ENCODE peak calls at places on chromosomes 2 and 18, in nine cellular contexts. F is K562, N is heart left ventricle, A is breast epithelium, W is endothelial cell of umbilical vein, P is A549, D is H54, S is right lobe of liver, B is body of pancreas. Y is an unnamed sample.
A peak's percentile ranks its signal among the peaks of the same experiment; 100 is the strongest.

GRCh38 chr2:38750011-38750792 is 959 bp downstream of the SRSF7 start:
- DNase-seq in D (peak; percentile 26), F (peak; percentile 61), B (peak; percentile 59), S (peak; percentile 72), N (peak; percentile 72), A (peak; percentile 57), W (peak; percentile 40), P (no peak), Y (peak; percentile 77)

GRCh38 chr18:32975166-32975441 is 202.3 kb upstream of the KLHL14 start:
- DNase-seq in B (no peak), F (no peak), W (no peak), D (no peak), A (no peak), S (no peak), N (no peak), P (no peak), Y (no peak)

GRCh38 chr18:54812885-54813284 is 15.4 kb upstream of the RAB27B start:
- DNase-seq in S (no peak), N (no peak), W (no peak), F (no peak), P (no peak), A (no peak), D (no peak), B (no peak), Y (no peak)

GRCh38 chr18:37247499-37248161 is 318.0 kb downstream of the CELF4 start:
- DNase-seq in S (peak; percentile 28), W (no peak), B (no peak), P (no peak), N (no peak), D (no peak), A (no peak), F (no peak), Y (no peak)

GRCh38 chr18:55497825-55498403 is 90.1 kb downstream of the TCF4 start:
- DNase-seq in S (no peak), N (no peak), P (no peak), F (no peak), B (no peak), W (no peak), A (no peak), D (no peak), Y (no peak)

GRCh38 chr2:30034052-30034775 is 112.6 kb upstream of the YPEL5 start:
- DNase-seq in B (no peak), N (no peak), F (no peak), S (no peak), P (no peak), W (no peak), A (no peak), D (no peak), Y (no peak)

GRCh38 chr2:42216712-42217111 is 47.6 kb downstream of the EML4 start:
- DNase-seq in N (no peak), P (no peak), A (no peak), S (no peak), F (no peak), W (no peak), D (no peak), B (no peak), Y (no peak)

GRCh38 chr18:9221661-9222060 is 85.1 kb downstream of the ANKRD12 start:
- DNase-seq in D (no peak), N (no peak), F (no peak), B (no peak), P (no peak), S (no peak), W (no peak), A (no peak), Y (no peak)

GRCh38 chr2:188292446-188293239 is 969 bp downstream of the GULP1 start:
- DNase-seq in D (peak; percentile 26), S (peak; percentile 58), F (peak; percentile 39), P (peak; percentile 30), A (peak; percentile 59), W (peak; percentile 91), N (peak; percentile 58), B (peak; percentile 87), Y (peak; percentile 77)

GRCh38 chr2:235990344-235990743 is 177.8 kb downstream of the GBX2 start:
- DNase-seq in W (no peak), F (no peak), N (peak; percentile 54), P (no peak), B (no peak), A (no peak), D (no peak), S (peak; percentile 81), Y (no peak)

GRCh38 chr2:65064728-65065552 is 8.7 kb downstream of the CEP68 start:
- DNase-seq in A (no peak), F (peak; percentile 58), N (peak; percentile 54), W (peak; percentile 93), S (no peak), D (peak; percentile 49), B (peak; percentile 84), P (peak; percentile 52), Y (peak; percentile 57)

GRCh38 chr2:99648115-99648850 is 158.5 kb upstream of the REV1 start:
- DNase-seq in S (no peak), D (no peak), W (no peak), N (no peak), F (no peak), P (no peak), B (no peak), A (no peak), Y (no peak)

GRCh38 chr2:25173719-25174118 is 5.3 kb upstream of the POMC start:
- DNase-seq in B (no peak), N (no peak), D (no peak), W (no peak), A (no peak), P (no peak), F (no peak), S (no peak), Y (no peak)

GRCh38 chr2:73291093-73291460 is 2.3 kb downstream of the EGR4 start:
- DNase-seq in P (peak; percentile 41), W (peak; percentile 55), A (no peak), B (peak; percentile 29), S (peak; percentile 62), N (peak; percentile 40), D (no peak), F (peak; percentile 58), Y (no peak)

GRCh38 chr2:151162185-151162584 is 99.5 kb downstream of the RBM43 start:
- DNase-seq in A (no peak), F (no peak), D (no peak), P (no peak), B (no peak), S (no peak), N (no peak), W (peak; percentile 28), Y (no peak)

GRCh38 chr2:223042704-223043118 is 9.3 kb upstream of the KCNE4 start:
- DNase-seq in D (no peak), W (no peak), N (no peak), F (no peak), B (no peak), S (no peak), A (no peak), P (no peak), Y (no peak)

GRCh38 chr2:197255550-197255949 is 55.0 kb downstream of the ANKRD44 start:
- DNase-seq in W (no peak), D (no peak), S (peak; percentile 82), B (peak; percentile 62), P (no peak), F (no peak), A (no peak), N (peak; percentile 63), Y (no peak)
- TF ChIP-seq POLR2A in W (no peak), D (no peak), S (no peak), B (no peak), P (no peak), F (no peak), A (no peak), N (no peak), Y (no peak)

DNA sequence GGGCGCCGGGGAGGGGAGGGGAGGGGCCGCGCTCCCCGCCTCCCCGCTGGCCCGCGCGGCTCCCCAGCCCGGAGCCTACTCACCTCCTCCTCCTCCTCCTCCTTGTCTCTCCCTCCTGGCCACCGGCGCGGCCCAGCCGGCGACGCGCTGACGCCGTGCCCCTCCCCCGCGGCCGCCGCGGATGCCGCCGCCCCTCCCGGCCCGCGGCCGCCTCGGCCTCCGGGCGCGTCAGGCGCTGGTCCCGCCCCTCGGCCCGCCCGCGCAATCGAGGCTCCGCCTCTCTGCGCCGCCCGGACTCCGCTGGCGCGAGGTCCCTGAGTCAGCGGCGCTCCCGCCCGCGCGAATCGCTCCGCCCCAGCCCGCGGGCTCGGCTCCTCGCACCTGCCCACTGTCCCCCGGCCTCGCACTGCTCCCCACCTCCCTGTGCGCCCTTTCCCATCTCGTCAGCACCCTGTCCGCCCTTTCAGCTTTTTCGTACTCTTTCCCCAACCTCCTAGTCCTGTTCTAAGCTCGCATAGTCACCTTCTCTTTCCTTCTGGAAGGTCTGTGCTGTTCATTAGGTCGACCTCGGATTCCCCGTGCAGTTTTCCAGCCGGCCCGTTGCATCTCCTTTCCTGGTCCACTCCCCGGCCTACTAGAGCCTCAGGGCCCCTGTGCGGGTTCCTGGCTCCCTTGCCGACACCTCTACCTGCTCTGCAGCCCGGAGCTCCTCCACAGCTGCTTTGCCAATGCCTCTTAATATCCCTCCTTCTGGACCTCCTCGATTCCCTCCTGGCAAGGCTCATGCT is 187.4 kb downstream of the ZEB2 start:
- DNase-seq in N (peak; percentile 87), D (peak; percentile 76), F (peak; percentile 93), B (peak; percentile 87), W (peak; percentile 88), P (peak; percentile 48), A (peak; percentile 74), S (peak; percentile 92), Y (peak; percentile 93)
- TF ChIP-seq POLR2A in N (peak; percentile 63), D (no peak), F (peak; percentile 85), B (peak; percentile 87), W (peak; percentile 79), P (peak; percentile 63), A (no peak), S (peak; percentile 62), Y (peak; percentile 51)

DNA sequence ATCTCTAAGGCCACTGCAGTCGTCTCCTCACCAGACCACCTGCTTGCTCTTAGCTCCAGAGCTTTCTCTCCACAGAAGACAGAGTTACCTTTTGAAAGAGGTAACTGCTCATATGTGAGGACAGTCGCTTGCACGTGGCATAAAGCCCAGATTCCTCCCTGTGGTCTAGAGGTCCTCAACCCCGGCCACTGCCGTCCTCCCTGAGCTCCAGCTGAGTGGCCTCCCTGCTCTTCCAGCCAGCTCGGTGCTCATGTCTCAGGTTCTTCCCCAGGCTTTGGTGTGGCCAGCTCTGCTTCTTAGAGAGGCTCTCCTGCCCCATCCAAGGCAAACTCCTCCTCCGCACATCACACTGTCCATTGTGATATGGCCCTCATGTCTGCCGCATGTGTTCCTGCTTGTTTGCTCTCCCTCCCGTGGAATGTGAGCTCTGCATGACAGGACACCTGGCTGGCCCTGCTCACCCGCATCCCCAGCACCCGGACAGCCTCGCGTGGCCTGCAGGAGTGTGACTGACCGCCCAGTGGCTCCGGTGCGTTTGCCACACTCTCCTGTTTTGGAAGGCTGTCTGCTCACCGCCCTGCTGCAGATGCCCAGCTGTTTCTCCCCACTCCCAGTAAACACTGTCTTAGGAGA is 91.5 kb upstream of the LDLRAD4 start:
- DNase-seq in P (no peak), F (no peak), S (no peak), N (no peak), B (no peak), W (no peak), D (no peak), A (no peak), Y (no peak)
- TF ChIP-seq POLR2A in P (no peak), F (no peak), S (no peak), N (no peak), B (no peak), W (no peak), D (no peak), A (no peak), Y (no peak)

DNA sequence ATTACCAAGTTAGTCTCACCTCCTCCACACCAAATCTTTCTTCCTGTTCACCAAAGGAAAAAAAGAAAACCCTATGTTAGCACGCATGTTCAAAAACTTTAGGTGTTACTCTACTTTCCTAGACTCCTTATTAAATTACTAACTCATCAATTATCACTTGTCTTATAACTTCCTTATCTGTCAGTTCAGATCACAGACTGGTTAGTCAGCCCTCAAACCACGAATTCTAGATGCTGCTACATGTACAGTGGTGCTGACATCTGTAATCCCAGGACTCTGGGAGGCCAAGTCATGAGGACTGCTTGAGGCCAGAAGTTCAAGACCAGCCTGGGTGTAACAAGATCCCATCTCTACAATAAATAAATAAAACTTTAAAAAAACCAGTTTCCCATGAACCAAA is 3.5 kb downstream of the YWHAQ start:
- DNase-seq in D (no peak), F (no peak), W (no peak), S (no peak), P (no peak), N (no peak), A (no peak), B (no peak), Y (no peak)
- TF ChIP-seq POLR2A in D (no peak), F (no peak), W (no peak), S (no peak), P (no peak), N (no peak), A (no peak), B (no peak), Y (no peak)

Y was measured in ovary.